ENCODE peak calls at places on chromosomes 11 and 22, in ten cellular contexts. One of them, this sample, is unnamed.

GRCh38 chr11:110026823-110027626 is 66.2 kb upstream of the ZC3H12C start:
- DNase-seq in right cardiac atrium: no peak
- DNase-seq in kidney: no peak
- DNase-seq in AG09309: no peak
- DNase-seq in WERI-Rb-1: no peak
- DNase-seq in thoracic aorta: no peak
- DNase-seq in NCI-H345: no peak
- DNase-seq in WTC11: no peak
- DNase-seq in posterior cingulate gyrus: no peak
- DNase-seq in pons: peak; percentile 92
- DNase-seq in this sample: no peak

GRCh38 chr11:20070459-20070858 is 89.8 kb downstream of the DBX1 start:
- DNase-seq in NCI-H345: peak; percentile 92
- DNase-seq in pons: peak; percentile 45
- DNase-seq in kidney: no peak
- DNase-seq in WTC11: no peak
- DNase-seq in WERI-Rb-1: no peak
- DNase-seq in right cardiac atrium: no peak
- DNase-seq in thoracic aorta: no peak
- DNase-seq in posterior cingulate gyrus: no peak
- DNase-seq in AG09309: no peak
- DNase-seq in this sample: no peak

GRCh38 chr11:127018683-127019279 is 18.2 kb upstream of the KIRREL3 start:
- DNase-seq in NCI-H345: no peak
- DNase-seq in WERI-Rb-1: no peak
- DNase-seq in right cardiac atrium: no peak
- DNase-seq in posterior cingulate gyrus: no peak
- DNase-seq in AG09309: no peak
- DNase-seq in thoracic aorta: no peak
- DNase-seq in pons: no peak
- DNase-seq in WTC11: no peak
- DNase-seq in kidney: no peak
- DNase-seq in this sample: no peak

GRCh38 chr11:10326080-10326964 is 21.4 kb downstream of the ADM start:
- DNase-seq in WTC11: no peak
- DNase-seq in thoracic aorta: no peak
- DNase-seq in right cardiac atrium: peak; percentile 79
- DNase-seq in posterior cingulate gyrus: no peak
- DNase-seq in AG09309: no peak
- DNase-seq in pons: no peak
- DNase-seq in NCI-H345: no peak
- DNase-seq in kidney: peak; percentile 80
- DNase-seq in WERI-Rb-1: no peak
- DNase-seq in this sample: no peak

GRCh38 chr11:57513911-57514537 is 1.5 kb downstream of the SLC43A1 start:
- DNase-seq in WERI-Rb-1: no peak
- DNase-seq in posterior cingulate gyrus: peak; percentile 89
- DNase-seq in pons: no peak
- DNase-seq in NCI-H345: peak; percentile 33
- DNase-seq in kidney: peak; percentile 83
- DNase-seq in thoracic aorta: no peak
- DNase-seq in AG09309: no peak
- DNase-seq in WTC11: peak; percentile 70
- DNase-seq in right cardiac atrium: peak; percentile 79
- DNase-seq in this sample: peak; percentile 42

GRCh38 chr22:49040111-49040510 is 787.6 kb downstream of the BRD1 start:
- DNase-seq in kidney: no peak
- DNase-seq in right cardiac atrium: no peak
- DNase-seq in posterior cingulate gyrus: peak; percentile 30
- DNase-seq in thoracic aorta: no peak
- DNase-seq in AG09309: no peak
- DNase-seq in pons: no peak
- DNase-seq in WTC11: no peak
- DNase-seq in WERI-Rb-1: no peak
- DNase-seq in NCI-H345: no peak
- DNase-seq in this sample: no peak

GRCh38 chr11:4881860-4882500 is at the start of gene OR51T1:
- DNase-seq in right cardiac atrium: no peak
- DNase-seq in pons: no peak
- DNase-seq in WERI-Rb-1: no peak
- DNase-seq in NCI-H345: peak; percentile 34
- DNase-seq in WTC11: no peak
- DNase-seq in posterior cingulate gyrus: no peak
- DNase-seq in AG09309: no peak
- DNase-seq in thoracic aorta: no peak
- DNase-seq in kidney: no peak
- DNase-seq in this sample: no peak

GRCh38 chr11:69443968-69444364 is 37.5 kb upstream of the LINC01488 start:
- DNase-seq in pons: no peak
- DNase-seq in thoracic aorta: no peak
- DNase-seq in WERI-Rb-1: no peak
- DNase-seq in kidney: no peak
- DNase-seq in NCI-H345: no peak
- DNase-seq in right cardiac atrium: no peak
- DNase-seq in posterior cingulate gyrus: no peak
- DNase-seq in WTC11: no peak
- DNase-seq in AG09309: no peak
- DNase-seq in this sample: no peak

GRCh38 chr22:19360300-19360792 is 68.8 kb upstream of the CLTCL1 start:
- DNase-seq in kidney: no peak
- DNase-seq in NCI-H345: no peak
- DNase-seq in AG09309: no peak
- DNase-seq in right cardiac atrium: no peak
- DNase-seq in WERI-Rb-1: no peak
- DNase-seq in thoracic aorta: no peak
- DNase-seq in posterior cingulate gyrus: no peak
- DNase-seq in WTC11: no peak
- DNase-seq in pons: no peak
- DNase-seq in this sample: no peak

GRCh38 chr11:83724704-83725114 is 438.5 kb upstream of the CCDC90B start:
- DNase-seq in AG09309: no peak
- DNase-seq in WTC11: peak; percentile 47
- DNase-seq in WERI-Rb-1: peak; percentile 18
- DNase-seq in thoracic aorta: no peak
- DNase-seq in pons: peak; percentile 20
- DNase-seq in posterior cingulate gyrus: no peak
- DNase-seq in right cardiac atrium: no peak
- DNase-seq in kidney: no peak
- DNase-seq in NCI-H345: no peak
- DNase-seq in this sample: no peak

GRCh38 chr11:67027943-67028542 is 5.1 kb downstream of the SYT12 start:
- DNase-seq in right cardiac atrium: no peak
- DNase-seq in NCI-H345: no peak
- DNase-seq in pons: no peak
- DNase-seq in posterior cingulate gyrus: no peak
- DNase-seq in WERI-Rb-1: no peak
- DNase-seq in AG09309: no peak
- DNase-seq in thoracic aorta: no peak
- DNase-seq in kidney: no peak
- DNase-seq in WTC11: no peak
- DNase-seq in this sample: no peak

GRCh38 chr22:48894064-48894671 is 933.5 kb downstream of the BRD1 start:
- DNase-seq in WERI-Rb-1: no peak
- DNase-seq in AG09309: no peak
- DNase-seq in kidney: no peak
- DNase-seq in NCI-H345: no peak
- DNase-seq in WTC11: peak; percentile 45
- DNase-seq in posterior cingulate gyrus: peak; percentile 74
- DNase-seq in right cardiac atrium: no peak
- DNase-seq in thoracic aorta: no peak
- DNase-seq in pons: no peak
- DNase-seq in this sample: no peak

GRCh38 chr11:9756878-9757277 is 93.0 kb downstream of the SWAP70 start:
- DNase-seq in posterior cingulate gyrus: no peak
- DNase-seq in AG09309: no peak
- DNase-seq in NCI-H345: no peak
- DNase-seq in pons: no peak
- DNase-seq in WTC11: no peak
- DNase-seq in thoracic aorta: no peak
- DNase-seq in right cardiac atrium: peak; percentile 43
- DNase-seq in kidney: no peak
- DNase-seq in WERI-Rb-1: no peak
- DNase-seq in this sample: no peak

GRCh38 chr11:108235633-108236032 is 12.8 kb downstream of the ATM start:
- DNase-seq in WTC11: no peak
- DNase-seq in NCI-H345: no peak
- DNase-seq in AG09309: no peak
- DNase-seq in kidney: no peak
- DNase-seq in posterior cingulate gyrus: no peak
- DNase-seq in WERI-Rb-1: no peak
- DNase-seq in thoracic aorta: no peak
- DNase-seq in right cardiac atrium: no peak
- DNase-seq in pons: no peak
- DNase-seq in this sample: no peak

GRCh38 chr11:106137061-106137460 is 59.6 kb downstream of the AASDHPPT start:
- DNase-seq in kidney: no peak
- DNase-seq in WERI-Rb-1: no peak
- DNase-seq in AG09309: no peak
- DNase-seq in right cardiac atrium: no peak
- DNase-seq in thoracic aorta: no peak
- DNase-seq in posterior cingulate gyrus: no peak
- DNase-seq in WTC11: no peak
- DNase-seq in NCI-H345: no peak
- DNase-seq in pons: no peak
- DNase-seq in this sample: no peak

GRCh38 chr11:78127408-78127807 is 12.0 kb downstream of the ALG8 start:
- DNase-seq in pons: no peak
- DNase-seq in NCI-H345: no peak
- DNase-seq in WTC11: no peak
- DNase-seq in AG09309: no peak
- DNase-seq in thoracic aorta: no peak
- DNase-seq in posterior cingulate gyrus: no peak
- DNase-seq in kidney: no peak
- DNase-seq in right cardiac atrium: no peak
- DNase-seq in WERI-Rb-1: no peak
- DNase-seq in this sample: no peak

GRCh38 chr11:2860636-2861035 is 24.9 kb downstream of the CDKN1C start:
- DNase-seq in right cardiac atrium: no peak
- DNase-seq in kidney: no peak
- DNase-seq in WTC11: no peak
- DNase-seq in NCI-H345: no peak
- DNase-seq in WERI-Rb-1: no peak
- DNase-seq in posterior cingulate gyrus: no peak
- DNase-seq in pons: no peak
- DNase-seq in thoracic aorta: no peak
- DNase-seq in AG09309: no peak
- DNase-seq in this sample: no peak

GRCh38 chr11:57482782-57483569 is 22.6 kb downstream of the RTN4RL2 start:
- DNase-seq in thoracic aorta: no peak
- DNase-seq in WTC11: peak; percentile 78
- DNase-seq in NCI-H345: peak; percentile 27
- DNase-seq in kidney: peak; percentile 79
- DNase-seq in right cardiac atrium: peak; percentile 81
- DNase-seq in AG09309: no peak
- DNase-seq in pons: no peak
- DNase-seq in posterior cingulate gyrus: no peak
- DNase-seq in WERI-Rb-1: peak; percentile 73
- DNase-seq in this sample: peak; percentile 88

GRCh38 chr22:48140261-48140660 is 1377.8 kb downstream of the TBC1D22A start:
- DNase-seq in AG09309: no peak
- DNase-seq in WERI-Rb-1: no peak
- DNase-seq in posterior cingulate gyrus: no peak
- DNase-seq in right cardiac atrium: no peak
- DNase-seq in thoracic aorta: no peak
- DNase-seq in pons: no peak
- DNase-seq in WTC11: no peak
- DNase-seq in kidney: no peak
- DNase-seq in NCI-H345: no peak
- DNase-seq in this sample: no peak

GRCh38 chr11:72741429-72741833 is 10.8 kb downstream of the ARAP1 start:
- DNase-seq in posterior cingulate gyrus: no peak
- DNase-seq in pons: peak; percentile 75
- DNase-seq in NCI-H345: no peak
- DNase-seq in right cardiac atrium: peak; percentile 70
- DNase-seq in AG09309: no peak
- DNase-seq in kidney: peak; percentile 78
- DNase-seq in WERI-Rb-1: no peak
- DNase-seq in WTC11: no peak
- DNase-seq in thoracic aorta: no peak
- DNase-seq in this sample: no peak

GRCh38 chr11:116694815-116695590 is 77.8 kb downstream of the BUD13 start:
- DNase-seq in pons: no peak
- DNase-seq in right cardiac atrium: no peak
- DNase-seq in NCI-H345: no peak
- DNase-seq in AG09309: no peak
- DNase-seq in posterior cingulate gyrus: no peak
- DNase-seq in WERI-Rb-1: no peak
- DNase-seq in WTC11: no peak
- DNase-seq in kidney: no peak
- DNase-seq in thoracic aorta: no peak
- DNase-seq in this sample: no peak

GRCh38 chr11:66317766-66318575 is 1.1 kb upstream of the CD248 start:
- DNase-seq in NCI-H345: no peak
- DNase-seq in right cardiac atrium: peak; percentile 86
- DNase-seq in thoracic aorta: no peak
- DNase-seq in WERI-Rb-1: peak; percentile 57
- DNase-seq in WTC11: peak; percentile 46
- DNase-seq in kidney: peak; percentile 82
- DNase-seq in pons: no peak
- DNase-seq in posterior cingulate gyrus: no peak
- DNase-seq in AG09309: peak; percentile 66
- DNase-seq in this sample: peak; percentile 71

This sample was measured in glutamatergic neuron.